ENCODE peak calls at places on chromosomes 2 and 18, in ten cellular contexts. P is activated naive CD4-positive, alpha-beta T cell treated with anti-CD3 and anti-CD28 coated beads, Interleukin-2, amount 50 U/mL, for 16 hours; J is activated T-helper 9 cell treated with anti-CD3 and anti-CD28 coated beads, Interleukin-2, amount 50 U/mL, for 16 hours; A is CD8-positive, alpha-beta T cell; B is HEK293T; X is NCI-H2171 treated with DMSO at 0.1 percent for 48 hours; E is fibroblast of lung; V is activated CD8-positive, alpha-beta memory T cell treated with anti-CD3 and anti-CD28 coated beads for 24 hours; H is NCI-H345; S is adrenal gland. T is an unnamed sample.

GRCh38 chr2:117931266-117931665 is 82.6 kb downstream of the CCDC93 start:
- DNase-seq in P (no peak), J (no peak), A (no peak), B (no peak), X (no peak), E (no peak), V (no peak), H (no peak), S (no peak), T (no peak)

GRCh38 chr2:33373986-33374385 is 102.5 kb upstream of the RASGRP3 start:
- DNase-seq in P (no peak), J (no peak), A (no peak), B (no peak), X (no peak), E (peak; percentile 75), V (no peak), H (no peak), S (no peak), T (no peak)

GRCh38 chr2:47217277-47217676 is 62.2 kb upstream of the STPG4 start:
- DNase-seq in P (no peak), J (no peak), A (no peak), B (no peak), X (no peak), E (no peak), V (no peak), H (no peak), S (no peak), T (no peak)

GRCh38 chr2:64601027-64601767 is 52.5 kb downstream of the SERTAD2 start:
- DNase-seq in P (no peak), J (no peak), A (no peak), B (no peak), X (peak; percentile 41), E (peak; percentile 19), V (no peak), H (no peak), S (no peak), T (no peak)

GRCh38 chr2:40037303-40037702 is 258.2 kb upstream of the THUMPD2 start:
- DNase-seq in P (no peak), J (no peak), A (no peak), B (no peak), X (no peak), E (no peak), V (no peak), H (no peak), S (peak; percentile 21), T (no peak)

GRCh38 chr2:12929806-12930205 is 213.1 kb downstream of the TRIB2 start:
- DNase-seq in P (no peak), J (no peak), A (no peak), B (no peak), X (no peak), E (no peak), V (no peak), H (peak; percentile 16), S (no peak), T (no peak)

GRCh38 chr18:79517322-79517721 is 121.6 kb downstream of the NFATC1 start:
- DNase-seq in P (peak; percentile 53), J (no peak), A (no peak), B (no peak), X (no peak), E (no peak), V (peak; percentile 73), H (no peak), S (no peak), T (no peak)

GRCh38 chr18:70384181-70384790 is 95.4 kb downstream of the SOCS6 start:
- DNase-seq in P (no peak), J (no peak), A (no peak), B (no peak), X (no peak), E (peak; percentile 80), V (no peak), H (no peak), S (peak; percentile 57), T (no peak)

GRCh38 chr18:78762753-78763152 is 216.9 kb upstream of the SALL3 start:
- DNase-seq in P (no peak), J (no peak), A (no peak), B (no peak), X (no peak), E (no peak), V (no peak), H (no peak), S (no peak), T (no peak)

GRCh38 chr2:225468131-225468530 is 68.6 kb downstream of the NYAP2 start:
- DNase-seq in P (no peak), J (no peak), A (no peak), B (no peak), X (no peak), E (no peak), V (no peak), H (no peak), S (no peak), T (no peak)

GRCh38 chr2:19300961-19301360 is 57.5 kb downstream of the OSR1 start:
- DNase-seq in P (no peak), J (no peak), A (no peak), B (no peak), X (no peak), E (no peak), V (no peak), H (no peak), S (no peak), T (no peak)

GRCh38 chr2:73283545-73284295 is 558 bp downstream of the FBXO41 start:
- DNase-seq in P (peak; percentile 46), J (no peak), A (no peak), B (peak; percentile 30), X (peak; percentile 20), E (no peak), V (peak; percentile 75), H (peak; percentile 13), S (no peak), T (no peak)

GRCh38 chr18:58887613-58887963 is 22.9 kb downstream of the ZNF532 start:
- DNase-seq in P (no peak), J (no peak), A (no peak), B (no peak), X (no peak), E (no peak), V (no peak), H (no peak), S (peak; percentile 70), T (peak; percentile 78)

GRCh38 chr18:11387880-11388279 is 221.5 kb upstream of the SLC35G4 start:
- DNase-seq in P (no peak), J (no peak), A (no peak), B (peak; percentile 64), X (peak; percentile 18), E (peak; percentile 58), V (no peak), H (no peak), S (peak; percentile 82), T (peak; percentile 77)

GRCh38 chr2:79191081-79191480 is 31.5 kb upstream of the REG3A start:
- DNase-seq in P (no peak), J (no peak), A (no peak), B (no peak), X (no peak), E (no peak), V (no peak), H (no peak), S (no peak), T (no peak)

GRCh38 chr2:95023222-95023597 is 2.3 kb upstream of the MAL start:
- DNase-seq in P (peak; percentile 66), J (peak; percentile 26), A (peak; percentile 45), B (no peak), X (peak; percentile 19), E (no peak), V (peak; percentile 64), H (peak; percentile 57), S (no peak), T (no peak)